ENCODE peak calls at places on chromosomes 11 and 22, in four cellular contexts. E is NCI-H1105 treated with DMSO at 0.1 percent for 48 hours, B is astrocyte, I is GM20000. Z is an unnamed sample.

GRCh38 chr11:61353109-61354067 is 8.3 kb downstream of the CYB561A3 start:
- DNase-seq in E (no peak), B (no peak), I (no peak), Z (no peak)

GRCh38 chr11:23976776-23977380 is 520.0 kb upstream of the LUZP2 start:
- DNase-seq in E (no peak), B (peak), I (no peak), Z (no peak)

GRCh38 chr11:94740975-94741707 is 27.0 kb upstream of the AMOTL1 start:
- DNase-seq in E (peak), B (peak), I (peak), Z (peak)

GRCh38 chr22:31944700-31945477 is 554 bp downstream of the YWHAH start:
- DNase-seq in E (no peak), B (no peak), I (peak), Z (peak)

GRCh38 chr11:67024410-67024809 is 1.5 kb downstream of the SYT12 start:
- DNase-seq in E (no peak), B (no peak), I (no peak), Z (peak)

GRCh38 chr11:128409476-128409875 is 177.9 kb downstream of the ETS1 start:
- DNase-seq in E (no peak), B (peak), I (no peak), Z (no peak)

GRCh38 chr11:76266269-76266668 is 60.0 kb upstream of the WNT11 start:
- DNase-seq in E (no peak), B (peak), I (no peak), Z (no peak)

GRCh38 chr11:19713221-19714092 is 820 bp downstream of the NAV2 start:
- DNase-seq in E (peak), B (no peak), I (no peak), Z (no peak)

GRCh38 chr22:44312766-44313165 is at the start of gene SHISAL1:
- DNase-seq in E (no peak), B (peak), I (no peak), Z (no peak)

GRCh38 chr22:32896951-32897350 is 95.4 kb downstream of the TIMP3 start:
- DNase-seq in E (no peak), B (no peak), I (no peak), Z (no peak)

GRCh38 chr22:28051787-28052356 is 132.8 kb upstream of the PITPNB start:
- DNase-seq in E (peak), B (no peak), I (peak), Z (no peak)